ENCODE peak calls at places on chromosomes 4 and X, in four cellular contexts. P is A549, V is ovary, M is tibial nerve. U is an unnamed sample. For H3K4me1, the result is how much of the 10 kb centered on the place peaks cover.

GRCh38 chr4:86496094-86497060 is 97.7 kb upstream of the PTPN13 start:
- DNase-seq in P (peak), V (peak), M (no peak), U (no peak)

GRCh38 chr4:76058888-76059426 is 15.6 kb upstream of the ART3 start:
- DNase-seq in P (no peak), V (no peak), M (no peak), U (no peak)

GRCh38 chr4:107561481-107561880 is 158.6 kb downstream of the PAPSS1 start:
- DNase-seq in P (no peak), V (no peak), M (no peak), U (no peak)

GRCh38 chr4:113112341-113112978 is 63.0 kb downstream of the ANK2 start:
- DNase-seq in P (no peak), V (no peak), M (no peak), U (no peak)

GRCh38 chr4:74934016-74934821 is 1.3 kb downstream of the PARM1 start:
- DNase-seq in P (no peak), V (peak), M (no peak), U (no peak)

GRCh38 chr4:149645790-149646189 is 169.9 kb downstream of the IQCM start:
- DNase-seq in P (no peak), V (no peak), M (no peak), U (no peak)

GRCh38 chr4:114924311-114924710 is 189.1 kb downstream of the NDST4 start:
- DNase-seq in P (no peak), V (no peak), M (no peak), U (no peak)

GRCh38 chr4:47562297-47562696 is 77.2 kb downstream of the ATP10D start:
- DNase-seq in P (no peak), V (no peak), M (no peak), U (no peak)

GRCh38 chr4:36399762-36400353 is 118.4 kb downstream of the DTHD1 start:
- DNase-seq in P (no peak), V (no peak), M (no peak), U (no peak)

GRCh38 chr4:46270986-46271596 is 118.8 kb downstream of the GABRA2 start:
- DNase-seq in P (no peak), V (no peak), M (no peak), U (no peak)

GRCh38 chr4:96519291-96519690 is 679.4 kb downstream of the PDHA2 start:
- DNase-seq in P (no peak), V (no peak), M (no peak), U (no peak)

GRCh38 chr4:146370841-146371240 is 150.9 kb downstream of the SLC10A7 start:
- DNase-seq in P (no peak), V (no peak), M (no peak), U (no peak)

GRCh38 chr4:14151099-14151498 is 523.6 kb upstream of the BOD1L1 start:
- DNase-seq in P (no peak), V (no peak), M (no peak), U (no peak)

GRCh38 chrX:55210931-55211677 is 9.0 kb upstream of the PAGE5 start:
- DNase-seq in P (no peak), V (no peak), M (no peak), U (no peak)

GRCh38 chr4:7043521-7044414 is 596 bp downstream of the TADA2B start:
- DNase-seq in P (peak), V (peak), M (no peak), U (no peak)

GRCh38 chr4:121898150-121898549 is 27.9 kb upstream of the BBS7 start:
- DNase-seq in P (no peak), V (no peak), M (no peak), U (no peak)

GRCh38 chrX:135477576-135477975 is 42.9 kb upstream of the INTS6L start:
- DNase-seq in P (peak), V (peak), M (peak), U (no peak)

GRCh38 chr4:139202984-139203383 is 26.0 kb upstream of the ELF2 start:
- DNase-seq in P (no peak), V (no peak), M (no peak), U (no peak)

GRCh38 chr4:185202984-185203379 is 818 bp downstream of the CFAP97 start:
- DNase-seq in P (no peak), V (no peak), M (no peak), U (no peak)

GRCh38 chrX:130485870-130486269 is 84.1 kb downstream of the RBMX2 start:
- DNase-seq in P (no peak), V (no peak), M (no peak), U (no peak)

GRCh38 chrX:40127052-40127451 is 29.3 kb upstream of the BCOR start:
- DNase-seq in P (no peak), V (no peak), M (no peak), U (no peak)

GRCh38 chr4:93835929-93836328 is 7.4 kb downstream of the ATOH1 start:
- DNase-seq in P (no peak), V (no peak), M (no peak), U (no peak)

GRCh38 chr4:5459236-5459635 is 249.1 kb downstream of the EVC2 start:
- DNase-seq in P (no peak), V (no peak), M (no peak), U (no peak)

GRCh38 chr4:83535945-83536648 is at the start of gene GPAT3:
- DNase-seq in P (peak), V (peak), M (peak), U (peak)

GRCh38 chr4:25810016-25810415 is 52.8 kb downstream of the SEL1L3 start:
- DNase-seq in P (no peak), V (no peak), M (no peak), U (no peak)

GRCh38 chrX:1249101-1249887 is 19.3 kb upstream of the CSF2RA start:
- DNase-seq in P (no peak), V (no peak), M (no peak), U (no peak)

GRCh38 chrX:19790829-19791228 is 96.6 kb downstream of the SH3KBP1 start:
- DNase-seq in P (no peak), V (no peak), M (no peak), U (no peak)

GRCh38 chrX:153724252-153725038 is at the start of the genes ABCD1 and BCAP31:
- DNase-seq in P (peak), V (peak), M (peak), U (peak)

GRCh38 chrX:153460826-153461225 is 9.6 kb downstream of the HAUS7 start:
- DNase-seq in P (peak), V (peak), M (no peak), U (no peak)

GRCh38 chr4:128524311-128524710 is 236.7 kb upstream of the PGRMC2 start:
- DNase-seq in P (peak), V (no peak), M (no peak), U (no peak)

GRCh38 chr4:120918788-120919187 is 3.7 kb downstream of the PRDM5 start:
- DNase-seq in P (no peak), V (peak), M (no peak), U (no peak)

GRCh38 chr4:54226399-54227260 is 2.5 kb upstream of the PDGFRA start:
- DNase-seq in P (no peak), V (peak), M (peak), U (no peak)

DNA sequence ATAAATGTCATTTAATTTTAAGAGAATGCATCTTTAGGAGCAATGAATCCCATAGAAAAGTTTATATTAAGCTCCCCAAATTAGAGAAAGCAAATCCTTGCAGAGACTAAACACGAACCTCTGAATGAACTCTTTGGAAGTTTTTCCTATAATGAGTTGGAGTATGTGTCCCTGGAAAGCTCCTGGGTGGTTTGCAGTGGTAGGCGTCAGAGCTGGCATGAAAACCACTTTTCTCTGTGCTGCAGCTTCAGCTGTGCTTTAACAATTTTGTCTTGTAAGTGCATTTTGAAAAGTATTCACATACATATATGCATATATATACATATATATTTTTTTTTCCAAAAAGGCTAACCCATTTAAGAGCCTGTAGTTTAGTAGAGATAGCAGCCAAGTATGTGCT is 148.7 kb upstream of the TBC1D9 start:
- DNase-seq in P (no peak), V (no peak), M (no peak), U (no peak)
- H3K4me1 ChIP-seq in P (under half), V (under half), M (under half), U (under half)

GRCh38 chr4:136925203-136925602 is 607.1 kb downstream of the PCDH18 start:
- DNase-seq in P (no peak), V (no peak), M (no peak), U (no peak)

GRCh38 chr4:136918772-136919171 is 613.5 kb downstream of the PCDH18 start:
- DNase-seq in P (no peak), V (no peak), M (no peak), U (no peak)

GRCh38 chr4:136920092-136920491 is 612.2 kb downstream of the PCDH18 start:
- DNase-seq in P (no peak), V (no peak), M (no peak), U (no peak)

GRCh38 chr4:136917312-136918110 is 614.8 kb downstream of the PCDH18 start:
- DNase-seq in P (no peak), V (no peak), M (no peak), U (no peak)

DNA sequence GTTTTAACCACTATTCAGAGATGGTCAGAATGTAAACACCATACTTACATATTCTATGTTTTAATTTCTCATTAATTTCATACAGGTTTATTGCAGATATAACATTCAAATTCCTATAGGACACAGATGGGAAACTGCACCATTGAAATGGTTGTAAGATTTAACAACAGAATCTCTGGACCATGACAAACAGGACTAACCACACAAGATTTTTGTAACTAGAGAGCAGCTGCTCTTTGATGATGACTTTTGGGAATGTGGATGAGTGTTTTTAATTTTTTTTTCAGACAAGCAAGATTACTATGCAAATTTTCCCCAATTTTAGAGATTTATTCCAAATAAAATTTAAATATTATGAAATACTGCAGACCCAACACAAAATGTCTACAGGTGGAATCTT is 610.2 kb downstream of the PCDH18 start:
- DNase-seq in P (no peak), V (no peak), M (no peak), U (no peak)
- TF ChIP-seq EP300 in P (no peak), V (no peak), M (no peak), U (no peak)

GRCh38 chr4:124318292-124318691 is 394.2 kb downstream of the ANKRD50 start:
- DNase-seq in P (no peak), V (no peak), M (no peak), U (no peak)

GRCh38 chr4:124325676-124326075 is 386.9 kb downstream of the ANKRD50 start:
- DNase-seq in P (no peak), V (no peak), M (no peak), U (no peak)

GRCh38 chr4:124322234-124322831 is 390.2 kb downstream of the ANKRD50 start:
- DNase-seq in P (peak), V (no peak), M (no peak), U (no peak)

GRCh38 chr4:124321370-124321769 is 391.2 kb downstream of the ANKRD50 start:
- DNase-seq in P (no peak), V (no peak), M (no peak), U (no peak)
- TF ChIP-seq CTCF in P (no peak), V (no peak), M (no peak), U (no peak)

GRCh38 chr4:168864831-168865541 is 145.1 kb downstream of the CBR4 start:
- DNase-seq in P (no peak), V (no peak), M (no peak), U (no peak)
- H3K4me1 ChIP-seq in P (under half), V (under half), M (under half), U (half or more)

DNA sequence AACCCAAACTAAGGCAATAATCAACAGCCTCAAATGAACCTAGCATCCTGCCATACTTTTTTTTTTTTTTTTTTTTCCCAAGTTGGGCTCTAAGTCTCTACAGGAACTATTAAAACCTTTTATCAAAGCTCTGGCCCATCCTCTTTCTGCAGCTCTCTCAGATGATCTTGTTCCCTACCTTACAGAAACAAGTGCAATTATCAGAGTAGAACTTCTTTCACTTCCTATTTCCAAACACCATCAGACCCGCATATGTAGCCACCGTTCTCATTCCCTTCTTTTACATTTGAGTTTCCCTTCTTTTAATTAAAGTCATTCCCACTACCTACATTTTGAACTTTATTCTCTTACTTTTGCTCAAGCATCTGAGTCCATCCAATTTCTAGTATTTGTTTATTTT is 690.6 kb downstream of the DMD start:
- DNase-seq in P (no peak), V (no peak), M (no peak), U (no peak)
- TF ChIP-seq EP300 in P (no peak), V (no peak), M (no peak), U (no peak)

U was measured in esophagus muscularis mucosa.